ENCODE peak calls at places on chromosome 10, in eight cellular contexts. One of them, this sample, is unnamed.

GRCh38 chr10:34886906-34887615 is 72.0 kb upstream of the PARD3 start:
- DNase-seq in sigmoid colon: no peak
- DNase-seq in endothelial cell of umbilical vein: no peak
- DNase-seq in psoas muscle: no peak
- DNase-seq in left ventricle myocardium inferior: no peak
- DNase-seq in fibroblast of mammary gland: no peak
- DNase-seq in tibial nerve: no peak
- DNase-seq in CD4-positive, alpha-beta T cell: no peak
- DNase-seq in this sample: no peak

GRCh38 chr10:99337261-99337905 is 8.2 kb downstream of the CNNM1 start:
- DNase-seq in sigmoid colon: no peak
- DNase-seq in endothelial cell of umbilical vein: no peak
- DNase-seq in psoas muscle: no peak
- DNase-seq in left ventricle myocardium inferior: no peak
- DNase-seq in fibroblast of mammary gland: no peak
- DNase-seq in tibial nerve: no peak
- DNase-seq in CD4-positive, alpha-beta T cell: no peak
- DNase-seq in this sample: no peak

GRCh38 chr10:6406220-6407033 is 173.6 kb downstream of the PRKCQ start:
- DNase-seq in sigmoid colon: no peak
- DNase-seq in endothelial cell of umbilical vein: peak
- DNase-seq in psoas muscle: no peak
- DNase-seq in left ventricle myocardium inferior: no peak
- DNase-seq in fibroblast of mammary gland: peak
- DNase-seq in tibial nerve: no peak
- DNase-seq in CD4-positive, alpha-beta T cell: no peak
- DNase-seq in this sample: no peak

GRCh38 chr10:121268363-121268762 is 329.9 kb downstream of the FGFR2 start:
- DNase-seq in sigmoid colon: no peak
- DNase-seq in endothelial cell of umbilical vein: no peak
- DNase-seq in psoas muscle: no peak
- DNase-seq in left ventricle myocardium inferior: no peak
- DNase-seq in fibroblast of mammary gland: no peak
- DNase-seq in tibial nerve: no peak
- DNase-seq in CD4-positive, alpha-beta T cell: no peak
- DNase-seq in this sample: peak

GRCh38 chr10:24360286-24361127 is 151.6 kb downstream of the KIAA1217 start:
- DNase-seq in sigmoid colon: no peak
- DNase-seq in endothelial cell of umbilical vein: peak
- DNase-seq in psoas muscle: peak
- DNase-seq in left ventricle myocardium inferior: peak
- DNase-seq in fibroblast of mammary gland: peak
- DNase-seq in tibial nerve: peak
- DNase-seq in CD4-positive, alpha-beta T cell: no peak
- DNase-seq in this sample: peak

GRCh38 chr10:71725998-71726672 is 6.6 kb upstream of the C10orf105 start:
- DNase-seq in sigmoid colon: no peak
- DNase-seq in endothelial cell of umbilical vein: peak
- DNase-seq in psoas muscle: no peak
- DNase-seq in left ventricle myocardium inferior: no peak
- DNase-seq in fibroblast of mammary gland: peak
- DNase-seq in tibial nerve: no peak
- DNase-seq in CD4-positive, alpha-beta T cell: no peak
- DNase-seq in this sample: no peak

GRCh38 chr10:71718165-71718678 is 1.4 kb downstream of the C10orf105 start:
- DNase-seq in sigmoid colon: no peak
- DNase-seq in endothelial cell of umbilical vein: no peak
- DNase-seq in psoas muscle: no peak
- DNase-seq in left ventricle myocardium inferior: no peak
- DNase-seq in fibroblast of mammary gland: no peak
- DNase-seq in tibial nerve: no peak
- DNase-seq in CD4-positive, alpha-beta T cell: no peak
- DNase-seq in this sample: no peak

GRCh38 chr10:123578721-123579120 is 87.4 kb upstream of the GPR26 start:
- DNase-seq in sigmoid colon: no peak
- DNase-seq in endothelial cell of umbilical vein: no peak
- DNase-seq in psoas muscle: no peak
- DNase-seq in left ventricle myocardium inferior: no peak
- DNase-seq in fibroblast of mammary gland: no peak
- DNase-seq in tibial nerve: no peak
- DNase-seq in CD4-positive, alpha-beta T cell: no peak
- DNase-seq in this sample: no peak

GRCh38 chr10:47359101-47359500 is 10.9 kb downstream of the RBP3 start:
- DNase-seq in sigmoid colon: no peak
- DNase-seq in endothelial cell of umbilical vein: no peak
- DNase-seq in psoas muscle: no peak
- DNase-seq in left ventricle myocardium inferior: no peak
- DNase-seq in fibroblast of mammary gland: no peak
- DNase-seq in tibial nerve: no peak
- DNase-seq in CD4-positive, alpha-beta T cell: no peak
- DNase-seq in this sample: no peak

GRCh38 chr10:31582365-31583052 is 263.5 kb downstream of the ZEB1 start:
- DNase-seq in sigmoid colon: peak
- DNase-seq in endothelial cell of umbilical vein: peak
- DNase-seq in psoas muscle: no peak
- DNase-seq in left ventricle myocardium inferior: no peak
- DNase-seq in fibroblast of mammary gland: no peak
- DNase-seq in tibial nerve: no peak
- DNase-seq in CD4-positive, alpha-beta T cell: no peak
- DNase-seq in this sample: no peak

GRCh38 chr10:124387078-124387874 is 31.4 kb downstream of the OAT start:
- DNase-seq in sigmoid colon: peak
- DNase-seq in endothelial cell of umbilical vein: no peak
- DNase-seq in psoas muscle: no peak
- DNase-seq in left ventricle myocardium inferior: no peak
- DNase-seq in fibroblast of mammary gland: no peak
- DNase-seq in tibial nerve: no peak
- DNase-seq in CD4-positive, alpha-beta T cell: no peak
- DNase-seq in this sample: no peak

GRCh38 chr10:30645340-30645827 is 15.8 kb upstream of the LYZL2 start:
- DNase-seq in sigmoid colon: peak
- DNase-seq in endothelial cell of umbilical vein: peak
- DNase-seq in psoas muscle: peak
- DNase-seq in left ventricle myocardium inferior: peak
- DNase-seq in fibroblast of mammary gland: peak
- DNase-seq in tibial nerve: no peak
- DNase-seq in CD4-positive, alpha-beta T cell: no peak
- DNase-seq in this sample: no peak

GRCh38 chr10:132132391-132132841 is 54.3 kb upstream of the DPYSL4 start:
- DNase-seq in sigmoid colon: no peak
- DNase-seq in endothelial cell of umbilical vein: no peak
- DNase-seq in psoas muscle: peak
- DNase-seq in left ventricle myocardium inferior: peak
- DNase-seq in fibroblast of mammary gland: no peak
- DNase-seq in tibial nerve: no peak
- DNase-seq in CD4-positive, alpha-beta T cell: no peak
- DNase-seq in this sample: no peak

GRCh38 chr10:127441350-127442219 is 107.5 kb upstream of the NPS start:
- DNase-seq in sigmoid colon: peak
- DNase-seq in endothelial cell of umbilical vein: no peak
- DNase-seq in psoas muscle: no peak
- DNase-seq in left ventricle myocardium inferior: no peak
- DNase-seq in fibroblast of mammary gland: no peak
- DNase-seq in tibial nerve: no peak
- DNase-seq in CD4-positive, alpha-beta T cell: no peak
- DNase-seq in this sample: peak

DNA sequence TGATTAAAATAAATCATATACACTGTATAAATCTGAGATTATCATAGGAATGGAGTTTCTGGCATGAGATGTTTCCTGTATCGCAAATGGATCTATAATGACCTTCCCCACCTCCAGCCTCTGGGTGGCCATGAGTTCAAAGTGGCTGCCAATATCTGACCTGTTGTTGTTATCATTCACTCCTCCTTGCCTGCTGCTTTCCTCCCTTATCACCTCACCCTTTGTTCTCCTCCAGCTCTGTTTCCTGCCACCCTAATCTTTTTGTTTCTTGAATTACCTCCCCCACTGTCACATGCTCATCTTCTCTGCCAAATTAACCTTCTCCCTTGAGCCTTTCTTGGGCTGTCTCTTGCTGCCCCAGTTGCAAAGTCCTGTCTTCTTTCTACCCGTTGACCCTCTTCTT is 12.0 kb downstream of the SCD start:
- DNase-seq in sigmoid colon: no peak
- DNase-seq in endothelial cell of umbilical vein: peak
- DNase-seq in psoas muscle: no peak
- DNase-seq in left ventricle myocardium inferior: no peak
- DNase-seq in fibroblast of mammary gland: no peak
- DNase-seq in tibial nerve: no peak
- DNase-seq in CD4-positive, alpha-beta T cell: no peak
- DNase-seq in this sample: no peak
- TF ChIP-seq CTCF in sigmoid colon: no peak
- TF ChIP-seq CTCF in endothelial cell of umbilical vein: no peak
- TF ChIP-seq CTCF in psoas muscle: no peak
- TF ChIP-seq CTCF in left ventricle myocardium inferior: no peak
- TF ChIP-seq CTCF in fibroblast of mammary gland: no peak
- TF ChIP-seq CTCF in tibial nerve: no peak
- TF ChIP-seq CTCF in CD4-positive, alpha-beta T cell: no peak
- TF ChIP-seq CTCF in this sample: no peak

DNA sequence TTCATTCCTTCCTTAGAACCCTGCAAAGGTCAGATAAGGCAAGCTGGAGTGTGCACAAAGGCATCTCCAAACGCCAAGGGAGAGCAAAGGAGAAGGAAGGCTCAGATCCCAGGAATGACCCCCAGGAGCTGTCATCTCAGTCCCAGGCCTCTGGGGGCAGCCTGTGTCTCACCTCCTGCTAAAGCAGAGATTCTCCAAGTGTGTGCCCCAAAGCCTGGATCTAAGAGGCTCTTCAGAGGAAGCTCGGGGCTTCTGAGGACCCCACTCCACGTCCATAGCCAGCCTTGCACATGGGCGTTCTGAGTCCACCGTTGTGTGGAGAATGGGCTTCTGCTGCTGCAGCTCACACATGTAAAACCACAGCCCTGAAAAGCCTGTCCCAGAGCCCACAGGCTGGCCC is 5.1 kb upstream of the GRID1 start:
- DNase-seq in sigmoid colon: peak
- DNase-seq in endothelial cell of umbilical vein: no peak
- DNase-seq in psoas muscle: no peak
- DNase-seq in left ventricle myocardium inferior: no peak
- DNase-seq in fibroblast of mammary gland: no peak
- DNase-seq in tibial nerve: no peak
- DNase-seq in CD4-positive, alpha-beta T cell: no peak
- DNase-seq in this sample: no peak
- TF ChIP-seq CTCF in sigmoid colon: no peak
- TF ChIP-seq CTCF in endothelial cell of umbilical vein: no peak
- TF ChIP-seq CTCF in psoas muscle: no peak
- TF ChIP-seq CTCF in left ventricle myocardium inferior: no peak
- TF ChIP-seq CTCF in fibroblast of mammary gland: no peak
- TF ChIP-seq CTCF in tibial nerve: no peak
- TF ChIP-seq CTCF in CD4-positive, alpha-beta T cell: no peak
- TF ChIP-seq CTCF in this sample: no peak

GRCh38 chr10:1227505-1228402 is 171.6 kb downstream of the WDR37 start:
- DNase-seq in sigmoid colon: no peak
- DNase-seq in endothelial cell of umbilical vein: no peak
- DNase-seq in psoas muscle: no peak
- DNase-seq in left ventricle myocardium inferior: no peak
- DNase-seq in fibroblast of mammary gland: no peak
- DNase-seq in tibial nerve: no peak
- DNase-seq in CD4-positive, alpha-beta T cell: no peak
- DNase-seq in this sample: no peak
- TF ChIP-seq CTCF in sigmoid colon: no peak
- TF ChIP-seq CTCF in endothelial cell of umbilical vein: no peak
- TF ChIP-seq CTCF in psoas muscle: no peak
- TF ChIP-seq CTCF in left ventricle myocardium inferior: no peak
- TF ChIP-seq CTCF in fibroblast of mammary gland: no peak
- TF ChIP-seq CTCF in tibial nerve: no peak
- TF ChIP-seq CTCF in CD4-positive, alpha-beta T cell: no peak
- TF ChIP-seq CTCF in this sample: no peak

GRCh38 chr10:63466168-63466935 is 575 bp upstream of the JMJD1C start:
- DNase-seq in sigmoid colon: peak
- DNase-seq in endothelial cell of umbilical vein: peak
- DNase-seq in psoas muscle: no peak
- DNase-seq in left ventricle myocardium inferior: peak
- DNase-seq in fibroblast of mammary gland: peak
- DNase-seq in tibial nerve: peak
- DNase-seq in CD4-positive, alpha-beta T cell: peak
- DNase-seq in this sample: peak

GRCh38 chr10:63464402-63465292 is 1.1 kb downstream of the JMJD1C start:
- DNase-seq in sigmoid colon: no peak
- DNase-seq in endothelial cell of umbilical vein: no peak
- DNase-seq in psoas muscle: no peak
- DNase-seq in left ventricle myocardium inferior: no peak
- DNase-seq in fibroblast of mammary gland: peak
- DNase-seq in tibial nerve: no peak
- DNase-seq in CD4-positive, alpha-beta T cell: no peak
- DNase-seq in this sample: no peak

GRCh38 chr10:63467833-63468232 is 2.1 kb upstream of the JMJD1C start:
- DNase-seq in sigmoid colon: no peak
- DNase-seq in endothelial cell of umbilical vein: no peak
- DNase-seq in psoas muscle: no peak
- DNase-seq in left ventricle myocardium inferior: no peak
- DNase-seq in fibroblast of mammary gland: peak
- DNase-seq in tibial nerve: no peak
- DNase-seq in CD4-positive, alpha-beta T cell: no peak
- DNase-seq in this sample: no peak

GRCh38 chr10:63462442-63462841 is 3.3 kb downstream of the JMJD1C start:
- DNase-seq in sigmoid colon: no peak
- DNase-seq in endothelial cell of umbilical vein: no peak
- DNase-seq in psoas muscle: no peak
- DNase-seq in left ventricle myocardium inferior: no peak
- DNase-seq in fibroblast of mammary gland: no peak
- DNase-seq in tibial nerve: no peak
- DNase-seq in CD4-positive, alpha-beta T cell: no peak
- DNase-seq in this sample: no peak

DNA sequence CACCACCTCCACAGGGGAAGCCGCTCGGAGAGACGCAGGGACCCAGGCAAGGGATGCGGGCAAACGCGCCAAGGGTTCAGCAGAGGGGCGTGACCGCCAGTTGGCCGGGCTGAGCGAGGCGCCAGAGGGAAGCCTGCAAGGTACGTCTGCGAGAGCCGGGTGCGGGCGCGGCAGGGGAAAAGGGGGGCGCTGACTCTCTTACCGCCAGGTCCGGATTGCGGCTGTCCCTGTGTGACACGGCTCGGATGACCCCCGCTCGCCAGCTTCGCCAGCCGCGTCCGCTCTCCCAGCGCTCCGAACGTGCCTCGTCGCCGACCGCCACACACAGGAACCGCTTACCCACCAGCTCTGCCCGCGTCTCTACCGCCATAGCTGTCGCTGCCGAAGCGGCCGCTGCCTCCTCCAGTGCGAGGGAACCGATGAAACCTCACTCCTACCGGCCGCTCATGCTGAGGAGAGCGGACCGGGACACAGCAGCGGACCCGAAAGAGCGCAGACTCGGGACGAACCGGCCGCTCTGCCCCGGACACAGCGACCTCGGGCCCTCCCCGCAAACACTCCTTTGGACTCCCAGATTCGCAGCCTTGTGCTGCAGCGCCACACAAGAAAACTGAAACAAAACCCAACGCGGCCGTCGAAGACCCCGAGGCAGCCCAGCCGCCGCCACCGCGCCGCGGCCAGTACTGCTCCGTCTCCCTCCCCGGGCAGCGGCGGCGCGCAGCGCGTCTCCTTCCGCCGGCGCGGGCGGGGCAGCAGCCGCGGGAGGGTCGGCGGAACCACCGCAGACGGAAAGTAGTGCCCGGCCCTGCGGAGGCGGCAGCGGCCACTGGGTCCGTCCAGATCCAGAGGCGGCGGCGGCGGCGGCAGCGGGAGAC is at the start of gene JMJD1C:
- DNase-seq in sigmoid colon: peak
- DNase-seq in endothelial cell of umbilical vein: peak
- DNase-seq in psoas muscle: peak
- DNase-seq in left ventricle myocardium inferior: peak
- DNase-seq in fibroblast of mammary gland: peak
- DNase-seq in tibial nerve: peak
- DNase-seq in CD4-positive, alpha-beta T cell: peak
- DNase-seq in this sample: peak
- TF ChIP-seq CTCF in sigmoid colon: no peak
- TF ChIP-seq CTCF in endothelial cell of umbilical vein: peak
- TF ChIP-seq CTCF in psoas muscle: peak
- TF ChIP-seq CTCF in left ventricle myocardium inferior: no peak
- TF ChIP-seq CTCF in fibroblast of mammary gland: no peak
- TF ChIP-seq CTCF in tibial nerve: no peak
- TF ChIP-seq CTCF in CD4-positive, alpha-beta T cell: no peak
- TF ChIP-seq CTCF in this sample: no peak

This sample was measured in thyroid gland.